ENCODE peak calls at places on chromosome 15, in nine cellular contexts. One of them, this sample, is unnamed.

GRCh38 chr15:37009288-37009687 is 91.1 kb downstream of the MEIS2 start:
- DNase-seq in retinal pigment epithelial cell: no peak
- DNase-seq in KBM-7: no peak
- DNase-seq in HFFc6: no peak
- DNase-seq in activated naive CD8-positive, alpha-beta T cell treated with anti-CD3 and anti-CD28 coated beads, Interleukin-2, amount 50 U/mL, for 24 hours: no peak
- DNase-seq in heart left ventricle: no peak
- DNase-seq in foreskin keratinocyte: no peak
- DNase-seq in T-helper 9 cell: no peak
- DNase-seq in AG08396: no peak
- DNase-seq in this sample: no peak

GRCh38 chr15:95910643-95911212 is 419.8 kb upstream of the NR2F2 start:
- DNase-seq in retinal pigment epithelial cell: no peak
- DNase-seq in KBM-7: no peak
- DNase-seq in HFFc6: no peak
- DNase-seq in activated naive CD8-positive, alpha-beta T cell treated with anti-CD3 and anti-CD28 coated beads, Interleukin-2, amount 50 U/mL, for 24 hours: no peak
- DNase-seq in heart left ventricle: no peak
- DNase-seq in foreskin keratinocyte: no peak
- DNase-seq in T-helper 9 cell: no peak
- DNase-seq in AG08396: no peak
- DNase-seq in this sample: no peak

GRCh38 chr15:90675464-90675863 is 41.7 kb upstream of the BLM start:
- DNase-seq in retinal pigment epithelial cell: no peak
- DNase-seq in KBM-7: no peak
- DNase-seq in HFFc6: no peak
- DNase-seq in activated naive CD8-positive, alpha-beta T cell treated with anti-CD3 and anti-CD28 coated beads, Interleukin-2, amount 50 U/mL, for 24 hours: no peak
- DNase-seq in heart left ventricle: no peak
- DNase-seq in foreskin keratinocyte: no peak
- DNase-seq in T-helper 9 cell: no peak
- DNase-seq in AG08396: no peak
- DNase-seq in this sample: no peak

GRCh38 chr15:61084944-61085367 is 144.1 kb downstream of the RORA start:
- DNase-seq in retinal pigment epithelial cell: no peak
- DNase-seq in KBM-7: peak; percentile 67
- DNase-seq in HFFc6: no peak
- DNase-seq in activated naive CD8-positive, alpha-beta T cell treated with anti-CD3 and anti-CD28 coated beads, Interleukin-2, amount 50 U/mL, for 24 hours: no peak
- DNase-seq in heart left ventricle: no peak
- DNase-seq in foreskin keratinocyte: no peak
- DNase-seq in T-helper 9 cell: no peak
- DNase-seq in AG08396: no peak
- DNase-seq in this sample: no peak

GRCh38 chr15:49674370-49674769 is 53.5 kb downstream of the DTWD1 start:
- DNase-seq in retinal pigment epithelial cell: no peak
- DNase-seq in KBM-7: no peak
- DNase-seq in HFFc6: no peak
- DNase-seq in activated naive CD8-positive, alpha-beta T cell treated with anti-CD3 and anti-CD28 coated beads, Interleukin-2, amount 50 U/mL, for 24 hours: no peak
- DNase-seq in heart left ventricle: no peak
- DNase-seq in foreskin keratinocyte: no peak
- DNase-seq in T-helper 9 cell: no peak
- DNase-seq in AG08396: no peak
- DNase-seq in this sample: no peak

GRCh38 chr15:36429707-36430106 is 149.7 kb upstream of the CDIN1 start:
- DNase-seq in retinal pigment epithelial cell: no peak
- DNase-seq in KBM-7: no peak
- DNase-seq in HFFc6: no peak
- DNase-seq in activated naive CD8-positive, alpha-beta T cell treated with anti-CD3 and anti-CD28 coated beads, Interleukin-2, amount 50 U/mL, for 24 hours: no peak
- DNase-seq in heart left ventricle: no peak
- DNase-seq in foreskin keratinocyte: no peak
- DNase-seq in T-helper 9 cell: no peak
- DNase-seq in AG08396: no peak
- DNase-seq in this sample: no peak

GRCh38 chr15:75725021-75725718 is 12.5 kb upstream of the CSPG4 start:
- DNase-seq in retinal pigment epithelial cell: no peak
- DNase-seq in KBM-7: no peak
- DNase-seq in HFFc6: no peak
- DNase-seq in activated naive CD8-positive, alpha-beta T cell treated with anti-CD3 and anti-CD28 coated beads, Interleukin-2, amount 50 U/mL, for 24 hours: no peak
- DNase-seq in heart left ventricle: no peak
- DNase-seq in foreskin keratinocyte: no peak
- DNase-seq in T-helper 9 cell: no peak
- DNase-seq in AG08396: no peak
- DNase-seq in this sample: no peak

GRCh38 chr15:56467626-56468025 is 2.7 kb upstream of the MNS1 start:
- DNase-seq in retinal pigment epithelial cell: no peak
- DNase-seq in KBM-7: no peak
- DNase-seq in HFFc6: no peak
- DNase-seq in activated naive CD8-positive, alpha-beta T cell treated with anti-CD3 and anti-CD28 coated beads, Interleukin-2, amount 50 U/mL, for 24 hours: no peak
- DNase-seq in heart left ventricle: no peak
- DNase-seq in foreskin keratinocyte: no peak
- DNase-seq in T-helper 9 cell: no peak
- DNase-seq in AG08396: no peak
- DNase-seq in this sample: no peak

GRCh38 chr15:43268111-43269105 is 1.7 kb upstream of the TGM5 start:
- DNase-seq in retinal pigment epithelial cell: no peak
- DNase-seq in KBM-7: peak; percentile 69
- DNase-seq in HFFc6: no peak
- DNase-seq in activated naive CD8-positive, alpha-beta T cell treated with anti-CD3 and anti-CD28 coated beads, Interleukin-2, amount 50 U/mL, for 24 hours: peak; percentile 58
- DNase-seq in heart left ventricle: no peak
- DNase-seq in foreskin keratinocyte: no peak
- DNase-seq in T-helper 9 cell: no peak
- DNase-seq in AG08396: no peak
- DNase-seq in this sample: no peak

GRCh38 chr15:57925650-57926049 is 139.9 kb downstream of the ALDH1A2 start:
- DNase-seq in retinal pigment epithelial cell: no peak
- DNase-seq in KBM-7: no peak
- DNase-seq in HFFc6: no peak
- DNase-seq in activated naive CD8-positive, alpha-beta T cell treated with anti-CD3 and anti-CD28 coated beads, Interleukin-2, amount 50 U/mL, for 24 hours: no peak
- DNase-seq in heart left ventricle: no peak
- DNase-seq in foreskin keratinocyte: no peak
- DNase-seq in T-helper 9 cell: no peak
- DNase-seq in AG08396: no peak
- DNase-seq in this sample: no peak

GRCh38 chr15:89499156-89499555 is 2.8 kb upstream of the RHCG start:
- DNase-seq in retinal pigment epithelial cell: no peak
- DNase-seq in KBM-7: no peak
- DNase-seq in HFFc6: no peak
- DNase-seq in activated naive CD8-positive, alpha-beta T cell treated with anti-CD3 and anti-CD28 coated beads, Interleukin-2, amount 50 U/mL, for 24 hours: no peak
- DNase-seq in heart left ventricle: no peak
- DNase-seq in foreskin keratinocyte: no peak
- DNase-seq in T-helper 9 cell: no peak
- DNase-seq in AG08396: no peak
- DNase-seq in this sample: no peak

GRCh38 chr15:22786868-22787698 is 639 bp downstream of the NIPA1 start:
- DNase-seq in retinal pigment epithelial cell: no peak
- DNase-seq in KBM-7: peak; percentile 49
- DNase-seq in HFFc6: no peak
- DNase-seq in activated naive CD8-positive, alpha-beta T cell treated with anti-CD3 and anti-CD28 coated beads, Interleukin-2, amount 50 U/mL, for 24 hours: peak; percentile 30
- DNase-seq in heart left ventricle: no peak
- DNase-seq in foreskin keratinocyte: no peak
- DNase-seq in T-helper 9 cell: no peak
- DNase-seq in AG08396: peak; percentile 39
- DNase-seq in this sample: no peak

GRCh38 chr15:42091753-42092665 is 2.4 kb downstream of the PLA2G4D start:
- DNase-seq in retinal pigment epithelial cell: no peak
- DNase-seq in KBM-7: no peak
- DNase-seq in HFFc6: peak; percentile 37
- DNase-seq in activated naive CD8-positive, alpha-beta T cell treated with anti-CD3 and anti-CD28 coated beads, Interleukin-2, amount 50 U/mL, for 24 hours: no peak
- DNase-seq in heart left ventricle: no peak
- DNase-seq in foreskin keratinocyte: peak; percentile 68
- DNase-seq in T-helper 9 cell: no peak
- DNase-seq in AG08396: no peak
- DNase-seq in this sample: no peak

GRCh38 chr15:51884517-51885236 is 55.2 kb downstream of the TMOD3 start:
- DNase-seq in retinal pigment epithelial cell: peak; percentile 39
- DNase-seq in KBM-7: no peak
- DNase-seq in HFFc6: peak; percentile 78
- DNase-seq in activated naive CD8-positive, alpha-beta T cell treated with anti-CD3 and anti-CD28 coated beads, Interleukin-2, amount 50 U/mL, for 24 hours: no peak
- DNase-seq in heart left ventricle: no peak
- DNase-seq in foreskin keratinocyte: no peak
- DNase-seq in T-helper 9 cell: no peak
- DNase-seq in AG08396: peak; percentile 57
- DNase-seq in this sample: no peak

GRCh38 chr15:66703540-66703941 is 1.5 kb downstream of the SMAD6 start:
- DNase-seq in retinal pigment epithelial cell: no peak
- DNase-seq in KBM-7: no peak
- DNase-seq in HFFc6: peak; percentile 10
- DNase-seq in activated naive CD8-positive, alpha-beta T cell treated with anti-CD3 and anti-CD28 coated beads, Interleukin-2, amount 50 U/mL, for 24 hours: peak; percentile 24
- DNase-seq in heart left ventricle: peak; percentile 76
- DNase-seq in foreskin keratinocyte: no peak
- DNase-seq in T-helper 9 cell: no peak
- DNase-seq in AG08396: no peak
- DNase-seq in this sample: no peak

GRCh38 chr15:37140531-37141053 is 40.2 kb upstream of the MEIS2 start:
- DNase-seq in retinal pigment epithelial cell: no peak
- DNase-seq in KBM-7: no peak
- DNase-seq in HFFc6: no peak
- DNase-seq in activated naive CD8-positive, alpha-beta T cell treated with anti-CD3 and anti-CD28 coated beads, Interleukin-2, amount 50 U/mL, for 24 hours: no peak
- DNase-seq in heart left ventricle: no peak
- DNase-seq in foreskin keratinocyte: no peak
- DNase-seq in T-helper 9 cell: no peak
- DNase-seq in AG08396: no peak
- DNase-seq in this sample: no peak

GRCh38 chr15:35309886-35310285 is 224.8 kb upstream of the NANOGP8 start:
- DNase-seq in retinal pigment epithelial cell: no peak
- DNase-seq in KBM-7: no peak
- DNase-seq in HFFc6: peak; percentile 30
- DNase-seq in activated naive CD8-positive, alpha-beta T cell treated with anti-CD3 and anti-CD28 coated beads, Interleukin-2, amount 50 U/mL, for 24 hours: no peak
- DNase-seq in heart left ventricle: no peak
- DNase-seq in foreskin keratinocyte: no peak
- DNase-seq in T-helper 9 cell: no peak
- DNase-seq in AG08396: no peak
- DNase-seq in this sample: no peak

GRCh38 chr15:53171571-53171970 is 381.4 kb upstream of the ONECUT1 start:
- DNase-seq in retinal pigment epithelial cell: no peak
- DNase-seq in KBM-7: no peak
- DNase-seq in HFFc6: no peak
- DNase-seq in activated naive CD8-positive, alpha-beta T cell treated with anti-CD3 and anti-CD28 coated beads, Interleukin-2, amount 50 U/mL, for 24 hours: no peak
- DNase-seq in heart left ventricle: no peak
- DNase-seq in foreskin keratinocyte: no peak
- DNase-seq in T-helper 9 cell: no peak
- DNase-seq in AG08396: no peak
- DNase-seq in this sample: no peak

GRCh38 chr15:38658431-38658830 is 93.8 kb upstream of the RASGRP1 start:
- DNase-seq in retinal pigment epithelial cell: no peak
- DNase-seq in KBM-7: no peak
- DNase-seq in HFFc6: no peak
- DNase-seq in activated naive CD8-positive, alpha-beta T cell treated with anti-CD3 and anti-CD28 coated beads, Interleukin-2, amount 50 U/mL, for 24 hours: no peak
- DNase-seq in heart left ventricle: no peak
- DNase-seq in foreskin keratinocyte: no peak
- DNase-seq in T-helper 9 cell: no peak
- DNase-seq in AG08396: no peak
- DNase-seq in this sample: no peak

GRCh38 chr15:63353887-63354286 is 27.8 kb downstream of the CA12 start:
- DNase-seq in retinal pigment epithelial cell: no peak
- DNase-seq in KBM-7: no peak
- DNase-seq in HFFc6: no peak
- DNase-seq in activated naive CD8-positive, alpha-beta T cell treated with anti-CD3 and anti-CD28 coated beads, Interleukin-2, amount 50 U/mL, for 24 hours: no peak
- DNase-seq in heart left ventricle: no peak
- DNase-seq in foreskin keratinocyte: no peak
- DNase-seq in T-helper 9 cell: no peak
- DNase-seq in AG08396: no peak
- DNase-seq in this sample: no peak

GRCh38 chr15:73978896-73979295 is 13.2 kb downstream of the STOML1 start:
- DNase-seq in retinal pigment epithelial cell: no peak
- DNase-seq in KBM-7: no peak
- DNase-seq in HFFc6: no peak
- DNase-seq in activated naive CD8-positive, alpha-beta T cell treated with anti-CD3 and anti-CD28 coated beads, Interleukin-2, amount 50 U/mL, for 24 hours: no peak
- DNase-seq in heart left ventricle: no peak
- DNase-seq in foreskin keratinocyte: no peak
- DNase-seq in T-helper 9 cell: no peak
- DNase-seq in AG08396: no peak
- DNase-seq in this sample: no peak

GRCh38 chr15:66842710-66843441 is 140.8 kb downstream of the SMAD6 start:
- DNase-seq in retinal pigment epithelial cell: peak; percentile 71
- DNase-seq in KBM-7: peak; percentile 55
- DNase-seq in HFFc6: peak; percentile 80
- DNase-seq in activated naive CD8-positive, alpha-beta T cell treated with anti-CD3 and anti-CD28 coated beads, Interleukin-2, amount 50 U/mL, for 24 hours: no peak
- DNase-seq in heart left ventricle: peak; percentile 89
- DNase-seq in foreskin keratinocyte: no peak
- DNase-seq in T-helper 9 cell: no peak
- DNase-seq in AG08396: peak; percentile 86
- DNase-seq in this sample: no peak

GRCh38 chr15:98442379-98442833 is 205.9 kb upstream of the IGF1R start:
- DNase-seq in retinal pigment epithelial cell: peak; percentile 43
- DNase-seq in KBM-7: peak; percentile 75
- DNase-seq in HFFc6: peak; percentile 89
- DNase-seq in activated naive CD8-positive, alpha-beta T cell treated with anti-CD3 and anti-CD28 coated beads, Interleukin-2, amount 50 U/mL, for 24 hours: peak; percentile 28
- DNase-seq in heart left ventricle: no peak
- DNase-seq in foreskin keratinocyte: peak; percentile 80
- DNase-seq in T-helper 9 cell: no peak
- DNase-seq in AG08396: peak; percentile 75
- DNase-seq in this sample: peak; percentile 53

GRCh38 chr15:42121667-42122066 is 27.3 kb upstream of the PLA2G4D start:
- DNase-seq in retinal pigment epithelial cell: no peak
- DNase-seq in KBM-7: no peak
- DNase-seq in HFFc6: no peak
- DNase-seq in activated naive CD8-positive, alpha-beta T cell treated with anti-CD3 and anti-CD28 coated beads, Interleukin-2, amount 50 U/mL, for 24 hours: no peak
- DNase-seq in heart left ventricle: no peak
- DNase-seq in foreskin keratinocyte: no peak
- DNase-seq in T-helper 9 cell: no peak
- DNase-seq in AG08396: no peak
- DNase-seq in this sample: no peak

GRCh38 chr15:66935688-66936087 is 129.7 kb upstream of the SMAD3 start:
- DNase-seq in retinal pigment epithelial cell: no peak
- DNase-seq in KBM-7: no peak
- DNase-seq in HFFc6: no peak
- DNase-seq in activated naive CD8-positive, alpha-beta T cell treated with anti-CD3 and anti-CD28 coated beads, Interleukin-2, amount 50 U/mL, for 24 hours: no peak
- DNase-seq in heart left ventricle: no peak
- DNase-seq in foreskin keratinocyte: no peak
- DNase-seq in T-helper 9 cell: no peak
- DNase-seq in AG08396: no peak
- DNase-seq in this sample: no peak

GRCh38 chr15:66580643-66581042 is 14.8 kb upstream of the LCTL start:
- DNase-seq in retinal pigment epithelial cell: no peak
- DNase-seq in KBM-7: peak; percentile 39
- DNase-seq in HFFc6: no peak
- DNase-seq in activated naive CD8-positive, alpha-beta T cell treated with anti-CD3 and anti-CD28 coated beads, Interleukin-2, amount 50 U/mL, for 24 hours: no peak
- DNase-seq in heart left ventricle: no peak
- DNase-seq in foreskin keratinocyte: no peak
- DNase-seq in T-helper 9 cell: no peak
- DNase-seq in AG08396: no peak
- DNase-seq in this sample: no peak

GRCh38 chr15:70081612-70082011 is 16.1 kb downstream of the TLE3 start:
- DNase-seq in retinal pigment epithelial cell: no peak
- DNase-seq in KBM-7: no peak
- DNase-seq in HFFc6: no peak
- DNase-seq in activated naive CD8-positive, alpha-beta T cell treated with anti-CD3 and anti-CD28 coated beads, Interleukin-2, amount 50 U/mL, for 24 hours: no peak
- DNase-seq in heart left ventricle: no peak
- DNase-seq in foreskin keratinocyte: no peak
- DNase-seq in T-helper 9 cell: no peak
- DNase-seq in AG08396: no peak
- DNase-seq in this sample: no peak

GRCh38 chr15:28105224-28105791 is 6.2 kb upstream of the OCA2 start:
- DNase-seq in retinal pigment epithelial cell: no peak
- DNase-seq in KBM-7: no peak
- DNase-seq in HFFc6: no peak
- DNase-seq in activated naive CD8-positive, alpha-beta T cell treated with anti-CD3 and anti-CD28 coated beads, Interleukin-2, amount 50 U/mL, for 24 hours: no peak
- DNase-seq in heart left ventricle: no peak
- DNase-seq in foreskin keratinocyte: no peak
- DNase-seq in T-helper 9 cell: no peak
- DNase-seq in AG08396: no peak
- DNase-seq in this sample: no peak

GRCh38 chr15:45648521-45649200 is 13.8 kb downstream of the SQOR start:
- DNase-seq in retinal pigment epithelial cell: peak; percentile 32
- DNase-seq in KBM-7: no peak
- DNase-seq in HFFc6: peak; percentile 65
- DNase-seq in activated naive CD8-positive, alpha-beta T cell treated with anti-CD3 and anti-CD28 coated beads, Interleukin-2, amount 50 U/mL, for 24 hours: no peak
- DNase-seq in heart left ventricle: no peak
- DNase-seq in foreskin keratinocyte: peak; percentile 87
- DNase-seq in T-helper 9 cell: no peak
- DNase-seq in AG08396: peak; percentile 66
- DNase-seq in this sample: no peak

GRCh38 chr15:66654718-66655375 is 47.2 kb upstream of the SMAD6 start:
- DNase-seq in retinal pigment epithelial cell: no peak
- DNase-seq in KBM-7: no peak
- DNase-seq in HFFc6: no peak
- DNase-seq in activated naive CD8-positive, alpha-beta T cell treated with anti-CD3 and anti-CD28 coated beads, Interleukin-2, amount 50 U/mL, for 24 hours: peak; percentile 16
- DNase-seq in heart left ventricle: no peak
- DNase-seq in foreskin keratinocyte: no peak
- DNase-seq in T-helper 9 cell: no peak
- DNase-seq in AG08396: peak; percentile 70
- DNase-seq in this sample: peak; percentile 50

GRCh38 chr15:38991126-38991525 is 426.5 kb upstream of the RASGRP1 start:
- DNase-seq in retinal pigment epithelial cell: no peak
- DNase-seq in KBM-7: peak; percentile 14
- DNase-seq in HFFc6: peak; percentile 44
- DNase-seq in activated naive CD8-positive, alpha-beta T cell treated with anti-CD3 and anti-CD28 coated beads, Interleukin-2, amount 50 U/mL, for 24 hours: no peak
- DNase-seq in heart left ventricle: no peak
- DNase-seq in foreskin keratinocyte: no peak
- DNase-seq in T-helper 9 cell: no peak
- DNase-seq in AG08396: peak; percentile 15
- DNase-seq in this sample: no peak